ENCODE peak calls at places on chromosome 10, in four cellular contexts. One of them, this sample, is unnamed.

GRCh38 chr10:95550073-95550672 is 11.0 kb downstream of the SORBS1 start:
- DNase-seq in endothelial cell of umbilical vein: peak; percentile 56
- DNase-seq in HAP-1: no peak
- DNase-seq in hepatocyte: no peak
- DNase-seq in this sample: no peak

GRCh38 chr10:10819206-10819856 is 198.3 kb upstream of the CELF2 start:
- DNase-seq in endothelial cell of umbilical vein: no peak
- DNase-seq in HAP-1: no peak
- DNase-seq in hepatocyte: no peak
- DNase-seq in this sample: no peak

GRCh38 chr10:47454294-47455058 is 29.4 kb downstream of the ANXA8 start:
- DNase-seq in endothelial cell of umbilical vein: no peak
- DNase-seq in HAP-1: no peak
- DNase-seq in hepatocyte: no peak
- DNase-seq in this sample: no peak

GRCh38 chr10:59750155-59750945 is 2.9 kb downstream of the MRLN start:
- DNase-seq in endothelial cell of umbilical vein: no peak
- DNase-seq in HAP-1: no peak
- DNase-seq in hepatocyte: no peak
- DNase-seq in this sample: no peak

GRCh38 chr10:88232029-88232895 is 350.9 kb downstream of the RNLS start:
- DNase-seq in endothelial cell of umbilical vein: no peak
- DNase-seq in HAP-1: no peak
- DNase-seq in hepatocyte: no peak
- DNase-seq in this sample: peak; percentile 69

GRCh38 chr10:82953909-82954308 is 1078.9 kb downstream of the NRG3 start:
- DNase-seq in endothelial cell of umbilical vein: no peak
- DNase-seq in HAP-1: no peak
- DNase-seq in hepatocyte: no peak
- DNase-seq in this sample: no peak

GRCh38 chr10:114868801-114869200 is 47.2 kb downstream of the FHIP2A start:
- DNase-seq in endothelial cell of umbilical vein: no peak
- DNase-seq in HAP-1: no peak
- DNase-seq in hepatocyte: no peak
- DNase-seq in this sample: no peak

GRCh38 chr10:132464256-132465192 is 67.5 kb downstream of the PWWP2B start:
- DNase-seq in endothelial cell of umbilical vein: no peak
- DNase-seq in HAP-1: no peak
- DNase-seq in hepatocyte: peak; percentile 59
- DNase-seq in this sample: peak; percentile 83

GRCh38 chr10:114271779-114272167 is 32.7 kb downstream of the VWA2 start:
- DNase-seq in endothelial cell of umbilical vein: peak; percentile 76
- DNase-seq in HAP-1: no peak
- DNase-seq in hepatocyte: peak; percentile 44
- DNase-seq in this sample: no peak

GRCh38 chr10:96377816-96378294 is 19.1 kb upstream of the OPALIN start:
- DNase-seq in endothelial cell of umbilical vein: no peak
- DNase-seq in HAP-1: no peak
- DNase-seq in hepatocyte: peak; percentile 50
- DNase-seq in this sample: no peak

GRCh38 chr10:73779539-73780197 is 2.2 kb upstream of the CHCHD1 start:
- DNase-seq in endothelial cell of umbilical vein: no peak
- DNase-seq in HAP-1: no peak
- DNase-seq in hepatocyte: no peak
- DNase-seq in this sample: no peak
- H3K4me1 ChIP-seq in endothelial cell of umbilical vein: peaks cover 25% of the 10 kb centered on the region
- H3K4me1 ChIP-seq in HAP-1: peaks cover 30% of the 10 kb centered on the region
- H3K4me1 ChIP-seq in hepatocyte: peaks cover 16% of the 10 kb centered on the region
- H3K4me1 ChIP-seq in this sample: peaks cover 37% of the 10 kb centered on the region

GRCh38 chr10:68462536-68462935 is 9.2 kb downstream of the DNA2 start:
- DNase-seq in endothelial cell of umbilical vein: no peak
- DNase-seq in HAP-1: no peak
- DNase-seq in hepatocyte: no peak
- DNase-seq in this sample: no peak
- H3K36me3 ChIP-seq in endothelial cell of umbilical vein: no peaks in the 10 kb centered on the region
- H3K36me3 ChIP-seq in HAP-1: peaks cover 63% of the 10 kb centered on the region
- H3K36me3 ChIP-seq in hepatocyte: no peaks in the 10 kb centered on the region
- H3K36me3 ChIP-seq in this sample: no peaks in the 10 kb centered on the region

GRCh38 chr10:99513061-99513460 is 19.7 kb upstream of the NKX2-3 start:
- DNase-seq in endothelial cell of umbilical vein: no peak
- DNase-seq in HAP-1: no peak
- DNase-seq in hepatocyte: no peak
- DNase-seq in this sample: no peak
- H3K27me3 ChIP-seq in endothelial cell of umbilical vein: peaks cover 24% of the 10 kb centered on the region
- H3K27me3 ChIP-seq in HAP-1: peaks cover 9% of the 10 kb centered on the region
- H3K27me3 ChIP-seq in hepatocyte: peaks cover 77% of the 10 kb centered on the region
- H3K27me3 ChIP-seq in this sample: peaks cover 35% of the 10 kb centered on the region

GRCh38 chr10:33235951-33236350 is 98.5 kb downstream of the NRP1 start:
- DNase-seq in endothelial cell of umbilical vein: no peak
- DNase-seq in HAP-1: no peak
- DNase-seq in hepatocyte: no peak
- DNase-seq in this sample: no peak
- H3K4me1 ChIP-seq in endothelial cell of umbilical vein: peaks cover 61% of the 10 kb centered on the region
- H3K4me1 ChIP-seq in HAP-1: peaks cover 30% of the 10 kb centered on the region
- H3K4me1 ChIP-seq in hepatocyte: peaks cover 50% of the 10 kb centered on the region
- H3K4me1 ChIP-seq in this sample: peaks cover 22% of the 10 kb centered on the region

DNA sequence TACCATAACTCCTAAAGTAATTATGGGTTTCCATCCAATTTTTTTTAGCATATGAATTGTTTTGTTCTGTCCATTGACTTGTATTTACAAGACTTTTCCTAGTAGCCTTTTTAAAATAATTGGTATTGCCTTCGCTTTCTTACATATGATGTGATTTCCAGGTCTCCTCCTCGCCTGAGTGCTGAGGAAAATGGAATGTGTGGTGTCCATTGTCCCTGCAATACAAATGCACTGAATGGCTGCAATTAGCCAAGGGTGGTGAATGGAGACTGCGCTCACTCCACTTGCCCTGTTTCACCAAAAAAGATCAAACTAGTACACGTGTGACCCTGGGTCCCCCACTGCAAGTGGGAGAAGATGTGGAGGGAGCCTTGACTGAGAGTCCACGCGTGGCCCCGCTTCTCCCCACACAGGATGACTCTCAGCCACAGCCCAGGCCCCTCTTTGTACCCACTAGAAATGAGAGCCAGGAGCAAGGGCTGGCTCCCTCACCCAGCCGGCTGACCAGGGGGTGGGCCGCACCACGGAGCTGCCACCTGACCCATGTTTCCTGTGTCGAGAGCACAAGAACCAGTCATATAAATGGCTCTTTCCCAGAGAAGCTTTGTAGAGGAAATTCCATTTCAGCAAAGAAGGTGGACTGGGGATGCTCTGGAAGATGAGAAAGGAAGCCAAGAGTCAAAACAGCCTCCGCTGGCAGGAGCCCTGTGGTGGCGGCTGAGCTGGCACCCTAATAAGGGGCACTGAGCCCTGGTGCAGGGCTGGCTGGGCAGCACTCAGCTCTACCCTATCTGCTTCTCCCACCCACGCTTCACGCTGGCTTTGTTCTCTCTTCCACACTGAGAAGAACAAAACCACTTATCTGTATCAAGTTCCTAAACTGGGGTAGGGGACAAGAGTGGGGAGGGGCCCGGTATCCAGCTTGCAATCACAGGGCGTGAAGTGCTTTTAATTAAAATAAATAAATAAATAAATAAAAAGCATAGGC is 52.4 kb downstream of the FAM53B start:
- DNase-seq in endothelial cell of umbilical vein: no peak
- DNase-seq in HAP-1: peak; percentile 74
- DNase-seq in hepatocyte: no peak
- DNase-seq in this sample: no peak
- H3K36me3 ChIP-seq in endothelial cell of umbilical vein: peaks cover 10% of the 10 kb centered on the region
- H3K36me3 ChIP-seq in HAP-1: peaks cover 13% of the 10 kb centered on the region
- H3K36me3 ChIP-seq in hepatocyte: no peaks in the 10 kb centered on the region
- H3K36me3 ChIP-seq in this sample: peaks cover 34% of the 10 kb centered on the region

DNA sequence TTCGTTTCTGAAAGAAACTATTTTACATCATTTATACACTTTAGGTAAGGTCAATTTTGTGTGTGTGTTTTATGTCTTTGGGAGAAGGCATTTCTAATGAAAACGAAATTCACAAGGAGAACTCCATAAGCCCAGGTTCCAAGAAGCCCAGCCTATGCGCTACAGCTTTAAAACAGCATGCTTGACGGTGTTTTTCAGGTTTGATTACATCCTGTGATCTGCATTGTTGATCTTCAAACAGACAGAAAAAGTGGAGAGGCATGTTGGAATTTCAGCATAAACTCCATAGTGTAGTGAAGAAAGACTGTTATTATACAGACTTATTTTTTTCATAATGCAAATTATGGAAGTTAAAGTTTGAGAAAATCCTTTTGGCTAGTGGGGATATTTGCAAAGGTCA is 187.6 kb downstream of the TEX36 start:
- DNase-seq in endothelial cell of umbilical vein: no peak
- DNase-seq in HAP-1: no peak
- DNase-seq in hepatocyte: no peak
- DNase-seq in this sample: no peak
- H3K27me3 ChIP-seq in endothelial cell of umbilical vein: peaks cover 8% of the 10 kb centered on the region
- H3K27me3 ChIP-seq in HAP-1: peaks cover 9% of the 10 kb centered on the region
- H3K27me3 ChIP-seq in hepatocyte: peaks cover 6% of the 10 kb centered on the region
- H3K27me3 ChIP-seq in this sample: no peaks in the 10 kb centered on the region

DNA sequence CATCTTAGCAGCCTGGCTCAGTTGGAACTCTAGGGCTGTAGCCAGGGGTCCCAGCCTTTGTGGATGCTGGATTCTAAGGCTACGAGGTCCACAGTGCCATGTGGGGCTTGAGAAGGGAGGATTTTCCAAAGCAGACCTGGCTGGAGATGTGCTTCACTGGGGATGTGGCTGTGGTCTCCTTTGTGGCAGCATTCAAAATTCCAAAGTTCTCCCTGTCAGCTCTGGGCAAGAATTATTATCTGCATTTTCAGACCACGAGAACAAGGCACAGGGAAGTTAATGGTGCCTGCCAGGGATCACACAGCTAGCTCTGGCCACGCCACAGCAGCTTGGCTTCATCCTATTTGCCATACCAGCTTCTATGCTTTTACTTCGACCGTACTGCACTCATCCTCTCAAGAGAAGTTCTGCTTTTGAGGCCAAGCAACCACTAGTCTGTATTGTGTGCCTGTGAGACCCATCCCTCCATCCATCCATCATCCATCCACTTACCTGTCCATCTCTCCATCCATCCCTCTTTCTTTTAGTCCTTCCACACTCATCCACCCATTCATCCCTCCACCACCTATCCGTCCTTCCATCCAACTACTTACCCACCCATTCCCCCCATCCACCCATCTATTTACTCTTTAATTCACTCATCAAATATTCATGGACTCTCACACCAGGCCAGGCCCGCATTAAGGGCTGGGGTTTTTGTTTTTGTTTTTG is 71.5 kb downstream of the ZMIZ1 start:
- DNase-seq in endothelial cell of umbilical vein: no peak
- DNase-seq in HAP-1: no peak
- DNase-seq in hepatocyte: no peak
- DNase-seq in this sample: no peak
- H3K4me1 ChIP-seq in endothelial cell of umbilical vein: peaks cover 43% of the 10 kb centered on the region
- H3K4me1 ChIP-seq in HAP-1: peaks cover 14% of the 10 kb centered on the region
- H3K4me1 ChIP-seq in hepatocyte: peaks cover 42% of the 10 kb centered on the region
- H3K4me1 ChIP-seq in this sample: peaks cover 80% of the 10 kb centered on the region

GRCh38 chr10:127496045-127496444 is 53.1 kb upstream of the NPS start:
- DNase-seq in endothelial cell of umbilical vein: no peak
- DNase-seq in HAP-1: no peak
- DNase-seq in hepatocyte: no peak
- DNase-seq in this sample: no peak

GRCh38 chr10:127498081-127498480 is 51.0 kb upstream of the NPS start:
- DNase-seq in endothelial cell of umbilical vein: no peak
- DNase-seq in HAP-1: no peak
- DNase-seq in hepatocyte: no peak
- DNase-seq in this sample: no peak

GRCh38 chr10:127506094-127506493 is 43.0 kb upstream of the NPS start:
- DNase-seq in endothelial cell of umbilical vein: no peak
- DNase-seq in HAP-1: no peak
- DNase-seq in hepatocyte: no peak
- DNase-seq in this sample: no peak

DNA sequence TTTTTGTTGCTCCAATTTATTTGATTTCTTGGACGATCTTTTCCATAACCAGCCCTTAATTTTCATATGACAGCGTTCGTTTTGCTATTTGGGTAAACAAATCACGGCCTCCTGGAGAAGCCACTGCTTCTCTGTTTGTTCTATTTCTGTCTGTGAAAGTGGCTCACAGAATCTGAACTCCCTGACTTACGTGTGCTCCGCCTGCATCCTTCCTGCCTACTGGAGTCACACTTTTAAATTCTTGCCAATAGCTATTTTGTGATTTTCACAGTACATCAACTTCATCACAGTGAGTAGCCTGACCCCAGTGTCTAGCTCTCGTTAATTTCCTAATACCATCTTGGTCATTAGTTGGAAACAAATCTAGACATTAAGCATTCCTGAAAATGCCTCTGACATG is 49.0 kb upstream of the NPS start:
- DNase-seq in endothelial cell of umbilical vein: no peak
- DNase-seq in HAP-1: no peak
- DNase-seq in hepatocyte: no peak
- DNase-seq in this sample: no peak
- H3K36me3 ChIP-seq in endothelial cell of umbilical vein: no peaks in the 10 kb centered on the region
- H3K36me3 ChIP-seq in HAP-1: no peaks in the 10 kb centered on the region
- H3K36me3 ChIP-seq in hepatocyte: no peaks in the 10 kb centered on the region
- H3K36me3 ChIP-seq in this sample: no peaks in the 10 kb centered on the region

GRCh38 chr10:18221123-18221522 is 80.9 kb downstream of the CACNB2 start:
- DNase-seq in endothelial cell of umbilical vein: no peak
- DNase-seq in HAP-1: no peak
- DNase-seq in hepatocyte: no peak
- DNase-seq in this sample: no peak
- H3K27me3 ChIP-seq in endothelial cell of umbilical vein: no peaks in the 10 kb centered on the region
- H3K27me3 ChIP-seq in HAP-1: no peaks in the 10 kb centered on the region
- H3K27me3 ChIP-seq in hepatocyte: no peaks in the 10 kb centered on the region
- H3K27me3 ChIP-seq in this sample: no peaks in the 10 kb centered on the region